ENCODE peak calls at places on chromosome 1, in eight cellular contexts. V, S, D, G, P, L, U and E are unnamed samples.

GRCh38 chr1:224616761-224617409 is 768 bp downstream of the CNIH3 start:
- DNase-seq in V (no peak), S (no peak), D (peak), G (peak), P (no peak), L (no peak), U (no peak), E (no peak)

GRCh38 chr1:216482620-216483019 is 59.4 kb upstream of the USH2A start:
- DNase-seq in V (no peak), S (no peak), D (no peak), G (no peak), P (no peak), L (no peak), U (no peak), E (no peak)

GRCh38 chr1:109040627-109041613 is 982 bp downstream of the WDR47 start:
- DNase-seq in V (no peak), S (peak), D (peak), G (peak), P (no peak), L (peak), U (peak), E (no peak)

GRCh38 chr1:33371334-33371733 is 50.4 kb upstream of the A3GALT2 start:
- DNase-seq in V (no peak), S (no peak), D (no peak), G (no peak), P (no peak), L (no peak), U (no peak), E (no peak)

GRCh38 chr1:8182034-8182761 is 135.7 kb upstream of the SLC45A1 start:
- DNase-seq in V (peak), S (peak), D (no peak), G (no peak), P (no peak), L (peak), U (no peak), E (no peak)

GRCh38 chr1:204711103-204711946 is 25.8 kb upstream of the LRRN2 start:
- DNase-seq in V (no peak), S (no peak), D (no peak), G (no peak), P (no peak), L (no peak), U (no peak), E (no peak)

GRCh38 chr1:8122160-8122476 is 96.0 kb upstream of the ERRFI1 start:
- DNase-seq in V (peak), S (no peak), D (no peak), G (no peak), P (no peak), L (peak), U (no peak), E (no peak)

GRCh38 chr1:60942291-60942690 is 140.1 kb upstream of the NFIA start:
- DNase-seq in V (peak), S (peak), D (no peak), G (no peak), P (no peak), L (no peak), U (no peak), E (no peak)

GRCh38 chr1:172107261-172107820 is 266.0 kb downstream of the DNM3 start:
- DNase-seq in V (no peak), S (no peak), D (no peak), G (no peak), P (no peak), L (peak), U (no peak), E (no peak)

GRCh38 chr1:208350815-208351214 is 106.6 kb upstream of the PLXNA2 start:
- DNase-seq in V (no peak), S (no peak), D (no peak), G (no peak), P (no peak), L (no peak), U (no peak), E (no peak)

GRCh38 chr1:185207980-185208602 is 51.1 kb downstream of the SWT1 start:
- DNase-seq in V (no peak), S (no peak), D (no peak), G (no peak), P (no peak), L (peak), U (no peak), E (no peak)

GRCh38 chr1:151976868-151977267 is 16.8 kb downstream of the S100A10 start:
- DNase-seq in V (peak), S (peak), D (no peak), G (no peak), P (no peak), L (no peak), U (no peak), E (no peak)

GRCh38 chr1:244450597-244451538 is 841 bp downstream of the ADSS2 start:
- DNase-seq in V (peak), S (peak), D (peak), G (peak), P (peak), L (peak), U (no peak), E (no peak)

GRCh38 chr1:207993477-207994445 is 82.8 kb upstream of the CD34 start:
- DNase-seq in V (no peak), S (no peak), D (no peak), G (no peak), P (no peak), L (no peak), U (no peak), E (no peak)

GRCh38 chr1:36448530-36449051 is 1.7 kb downstream of the OSCP1 start:
- DNase-seq in V (no peak), S (no peak), D (no peak), G (no peak), P (no peak), L (no peak), U (no peak), E (no peak)

GRCh38 chr1:244077473-244078220 is 26.6 kb downstream of the ZBTB18 start:
- DNase-seq in V (no peak), S (no peak), D (no peak), G (peak), P (no peak), L (no peak), U (no peak), E (no peak)

GRCh38 chr1:161827786-161828185 is 61.7 kb downstream of the ATF6 start:
- DNase-seq in V (no peak), S (no peak), D (no peak), G (no peak), P (no peak), L (peak), U (no peak), E (no peak)

GRCh38 chr1:145906954-145907755 is 2.7 kb downstream of the ITGA10 start:
- DNase-seq in V (no peak), S (no peak), D (no peak), G (no peak), P (no peak), L (no peak), U (no peak), E (no peak)

GRCh38 chr1:72366473-72366872 is 84.1 kb upstream of the NEGR1 start:
- DNase-seq in V (peak), S (peak), D (no peak), G (peak), P (no peak), L (peak), U (no peak), E (no peak)

GRCh38 chr1:234396092-234396491 is 22.8 kb downstream of the COA6 start:
- DNase-seq in V (no peak), S (no peak), D (no peak), G (no peak), P (no peak), L (no peak), U (no peak), E (no peak)

GRCh38 chr1:161020573-161021167 is at the start of gene F11R:
- DNase-seq in V (no peak), S (peak), D (peak), G (no peak), P (no peak), L (no peak), U (peak), E (peak)

GRCh38 chr1:174999926-175000696 is at the start of gene CACYBP:
- DNase-seq in V (peak), S (no peak), D (peak), G (peak), P (no peak), L (peak), U (peak), E (peak)